ENCODE peak calls at places on chromosomes 3 and 15, in nine cellular contexts. One of them, this sample, is unnamed. For H3K4me1, the result is how much of the 10 kb centered on the place peaks cover.

GRCh38 chr3:104018541-104018940 is 1348.2 kb upstream of the ALCAM start:
- DNase-seq in Karpas-422: no peak
- DNase-seq in neuronal stem cell: no peak
- DNase-seq in H9: no peak
- DNase-seq in PC-3: peak
- DNase-seq in RWPE2: no peak
- DNase-seq in stomach: no peak
- DNase-seq in ascending aorta: no peak
- DNase-seq in adrenal gland: no peak
- DNase-seq in this sample: no peak

GRCh38 chr3:39499651-39500273 is 32.3 kb downstream of the MOBP start:
- DNase-seq in PC-3: no peak
- DNase-seq in stomach: no peak
- DNase-seq in RWPE2: no peak
- DNase-seq in H9: no peak
- DNase-seq in adrenal gland: no peak
- DNase-seq in Karpas-422: no peak
- DNase-seq in ascending aorta: no peak
- DNase-seq in neuronal stem cell: no peak
- DNase-seq in this sample: no peak

GRCh38 chr3:150014782-150015181 is 44.1 kb upstream of the PFN2 start:
- DNase-seq in H9: no peak
- DNase-seq in Karpas-422: no peak
- DNase-seq in RWPE2: no peak
- DNase-seq in stomach: no peak
- DNase-seq in PC-3: no peak
- DNase-seq in ascending aorta: no peak
- DNase-seq in neuronal stem cell: no peak
- DNase-seq in adrenal gland: no peak
- DNase-seq in this sample: no peak

GRCh38 chr15:52652984-52653383 is 26.2 kb downstream of the ATOSA start:
- DNase-seq in PC-3: peak
- DNase-seq in neuronal stem cell: no peak
- DNase-seq in Karpas-422: no peak
- DNase-seq in ascending aorta: no peak
- DNase-seq in RWPE2: no peak
- DNase-seq in adrenal gland: no peak
- DNase-seq in H9: no peak
- DNase-seq in stomach: no peak
- DNase-seq in this sample: peak

GRCh38 chr3:128922804-128923459 is 43.5 kb downstream of the ACAD9 start:
- DNase-seq in stomach: no peak
- DNase-seq in H9: peak
- DNase-seq in Karpas-422: no peak
- DNase-seq in neuronal stem cell: no peak
- DNase-seq in ascending aorta: no peak
- DNase-seq in RWPE2: no peak
- DNase-seq in PC-3: no peak
- DNase-seq in adrenal gland: no peak
- DNase-seq in this sample: no peak

GRCh38 chr3:62727576-62727975 is 147.6 kb downstream of the CADPS start:
- DNase-seq in RWPE2: no peak
- DNase-seq in H9: no peak
- DNase-seq in neuronal stem cell: no peak
- DNase-seq in PC-3: no peak
- DNase-seq in Karpas-422: no peak
- DNase-seq in ascending aorta: no peak
- DNase-seq in adrenal gland: no peak
- DNase-seq in stomach: no peak
- DNase-seq in this sample: no peak

GRCh38 chr15:43111354-43111753 is 5.5 kb upstream of the UBR1 start:
- DNase-seq in PC-3: no peak
- DNase-seq in adrenal gland: no peak
- DNase-seq in RWPE2: no peak
- DNase-seq in ascending aorta: no peak
- DNase-seq in H9: no peak
- DNase-seq in stomach: no peak
- DNase-seq in Karpas-422: no peak
- DNase-seq in neuronal stem cell: no peak
- DNase-seq in this sample: peak

GRCh38 chr3:115961390-115961789 is 338.1 kb downstream of the GAP43 start:
- DNase-seq in neuronal stem cell: no peak
- DNase-seq in adrenal gland: peak
- DNase-seq in Karpas-422: no peak
- DNase-seq in PC-3: no peak
- DNase-seq in RWPE2: no peak
- DNase-seq in H9: no peak
- DNase-seq in ascending aorta: no peak
- DNase-seq in stomach: no peak
- DNase-seq in this sample: no peak

GRCh38 chr15:67361100-67361499 is 106.5 kb downstream of the IQCH start:
- DNase-seq in RWPE2: no peak
- DNase-seq in stomach: no peak
- DNase-seq in H9: no peak
- DNase-seq in adrenal gland: no peak
- DNase-seq in neuronal stem cell: no peak
- DNase-seq in PC-3: no peak
- DNase-seq in ascending aorta: no peak
- DNase-seq in Karpas-422: no peak
- DNase-seq in this sample: no peak

GRCh38 chr15:67359431-67360082 is 105.0 kb downstream of the IQCH start:
- DNase-seq in neuronal stem cell: no peak
- DNase-seq in stomach: no peak
- DNase-seq in H9: no peak
- DNase-seq in adrenal gland: no peak
- DNase-seq in RWPE2: no peak
- DNase-seq in ascending aorta: no peak
- DNase-seq in Karpas-422: no peak
- DNase-seq in PC-3: no peak
- DNase-seq in this sample: no peak

GRCh38 chr15:67358812-67359211 is 104.2 kb downstream of the IQCH start:
- DNase-seq in adrenal gland: no peak
- DNase-seq in stomach: no peak
- DNase-seq in RWPE2: no peak
- DNase-seq in neuronal stem cell: no peak
- DNase-seq in H9: no peak
- DNase-seq in ascending aorta: no peak
- DNase-seq in PC-3: no peak
- DNase-seq in Karpas-422: no peak
- DNase-seq in this sample: no peak
- H3K27ac ChIP-seq in adrenal gland: no peak
- H3K27ac ChIP-seq in stomach: no peak
- H3K27ac ChIP-seq in RWPE2: no peak
- H3K27ac ChIP-seq in neuronal stem cell: no peak
- H3K27ac ChIP-seq in H9: no peak
- H3K27ac ChIP-seq in ascending aorta: no peak
- H3K27ac ChIP-seq in PC-3: no peak
- H3K27ac ChIP-seq in Karpas-422: no peak
- H3K27ac ChIP-seq in this sample: no peak

GRCh38 chr3:15292765-15293522 is 39.4 kb downstream of the SH3BP5 start:
- DNase-seq in Karpas-422: no peak
- DNase-seq in stomach: no peak
- DNase-seq in RWPE2: no peak
- DNase-seq in PC-3: no peak
- DNase-seq in H9: no peak
- DNase-seq in ascending aorta: peak
- DNase-seq in neuronal stem cell: no peak
- DNase-seq in adrenal gland: peak
- DNase-seq in this sample: peak

GRCh38 chr3:15298504-15298903 is 33.9 kb downstream of the SH3BP5 start:
- DNase-seq in PC-3: no peak
- DNase-seq in H9: no peak
- DNase-seq in Karpas-422: no peak
- DNase-seq in neuronal stem cell: no peak
- DNase-seq in RWPE2: no peak
- DNase-seq in stomach: no peak
- DNase-seq in adrenal gland: no peak
- DNase-seq in ascending aorta: no peak
- DNase-seq in this sample: no peak

GRCh38 chr3:15294914-15295313 is 37.5 kb downstream of the SH3BP5 start:
- DNase-seq in H9: no peak
- DNase-seq in Karpas-422: no peak
- DNase-seq in neuronal stem cell: no peak
- DNase-seq in stomach: no peak
- DNase-seq in RWPE2: no peak
- DNase-seq in adrenal gland: peak
- DNase-seq in PC-3: no peak
- DNase-seq in ascending aorta: no peak
- DNase-seq in this sample: no peak

GRCh38 chr3:15297592-15298350 is 34.6 kb downstream of the SH3BP5 start:
- DNase-seq in neuronal stem cell: no peak
- DNase-seq in adrenal gland: no peak
- DNase-seq in H9: no peak
- DNase-seq in ascending aorta: no peak
- DNase-seq in PC-3: no peak
- DNase-seq in Karpas-422: no peak
- DNase-seq in RWPE2: no peak
- DNase-seq in stomach: no peak
- DNase-seq in this sample: no peak

DNA sequence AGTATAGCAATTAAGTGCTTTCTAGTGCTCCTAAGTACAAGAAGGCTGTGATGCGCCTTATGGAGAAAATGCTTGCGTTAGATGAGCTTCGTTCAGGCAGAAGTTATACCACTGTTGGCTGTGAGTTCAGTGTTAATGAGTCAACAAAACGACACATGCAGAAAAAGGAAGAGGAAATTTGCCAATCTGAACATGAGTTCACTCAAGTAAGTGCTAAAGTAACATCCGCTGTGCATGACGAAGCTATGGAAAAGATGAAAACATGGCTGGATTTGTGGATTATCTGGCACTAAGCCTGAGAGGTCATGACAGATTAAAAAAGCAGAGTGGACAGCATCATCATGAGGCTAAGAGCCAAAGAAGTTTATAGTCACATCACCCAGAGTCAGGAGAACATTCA is 36.9 kb downstream of the SH3BP5 start:
- DNase-seq in H9: no peak
- DNase-seq in adrenal gland: peak
- DNase-seq in PC-3: no peak
- DNase-seq in neuronal stem cell: no peak
- DNase-seq in ascending aorta: no peak
- DNase-seq in Karpas-422: no peak
- DNase-seq in stomach: no peak
- DNase-seq in RWPE2: no peak
- DNase-seq in this sample: no peak
- H3K4me1 ChIP-seq in H9: under half
- H3K4me1 ChIP-seq in adrenal gland: half or more
- H3K4me1 ChIP-seq in PC-3: under half
- H3K4me1 ChIP-seq in neuronal stem cell: under half
- H3K4me1 ChIP-seq in ascending aorta: half or more
- H3K4me1 ChIP-seq in Karpas-422: under half
- H3K4me1 ChIP-seq in stomach: under half
- H3K4me1 ChIP-seq in RWPE2: under half
- H3K4me1 ChIP-seq in this sample: under half

GRCh38 chr3:136195258-136196063 is 674 bp downstream of the MSL2 start:
- DNase-seq in stomach: peak
- DNase-seq in adrenal gland: peak
- DNase-seq in neuronal stem cell: peak
- DNase-seq in ascending aorta: peak
- DNase-seq in RWPE2: peak
- DNase-seq in Karpas-422: peak
- DNase-seq in H9: peak
- DNase-seq in PC-3: peak
- DNase-seq in this sample: peak

GRCh38 chr3:136196064-136196400 is at the start of gene MSL2:
- DNase-seq in PC-3: no peak
- DNase-seq in stomach: no peak
- DNase-seq in Karpas-422: no peak
- DNase-seq in H9: no peak
- DNase-seq in neuronal stem cell: no peak
- DNase-seq in RWPE2: no peak
- DNase-seq in adrenal gland: no peak
- DNase-seq in ascending aorta: no peak
- DNase-seq in this sample: peak

GRCh38 chr3:136194409-136195257 is 1.5 kb downstream of the MSL2 start:
- DNase-seq in ascending aorta: peak
- DNase-seq in RWPE2: no peak
- DNase-seq in H9: peak
- DNase-seq in Karpas-422: peak
- DNase-seq in PC-3: no peak
- DNase-seq in neuronal stem cell: peak
- DNase-seq in adrenal gland: no peak
- DNase-seq in stomach: peak
- DNase-seq in this sample: peak

GRCh38 chr3:136196401-136197158 is 445 bp upstream of the MSL2 start:
- DNase-seq in RWPE2: peak
- DNase-seq in H9: peak
- DNase-seq in adrenal gland: peak
- DNase-seq in neuronal stem cell: peak
- DNase-seq in Karpas-422: peak
- DNase-seq in PC-3: peak
- DNase-seq in ascending aorta: peak
- DNase-seq in stomach: peak
- DNase-seq in this sample: peak

DNA sequence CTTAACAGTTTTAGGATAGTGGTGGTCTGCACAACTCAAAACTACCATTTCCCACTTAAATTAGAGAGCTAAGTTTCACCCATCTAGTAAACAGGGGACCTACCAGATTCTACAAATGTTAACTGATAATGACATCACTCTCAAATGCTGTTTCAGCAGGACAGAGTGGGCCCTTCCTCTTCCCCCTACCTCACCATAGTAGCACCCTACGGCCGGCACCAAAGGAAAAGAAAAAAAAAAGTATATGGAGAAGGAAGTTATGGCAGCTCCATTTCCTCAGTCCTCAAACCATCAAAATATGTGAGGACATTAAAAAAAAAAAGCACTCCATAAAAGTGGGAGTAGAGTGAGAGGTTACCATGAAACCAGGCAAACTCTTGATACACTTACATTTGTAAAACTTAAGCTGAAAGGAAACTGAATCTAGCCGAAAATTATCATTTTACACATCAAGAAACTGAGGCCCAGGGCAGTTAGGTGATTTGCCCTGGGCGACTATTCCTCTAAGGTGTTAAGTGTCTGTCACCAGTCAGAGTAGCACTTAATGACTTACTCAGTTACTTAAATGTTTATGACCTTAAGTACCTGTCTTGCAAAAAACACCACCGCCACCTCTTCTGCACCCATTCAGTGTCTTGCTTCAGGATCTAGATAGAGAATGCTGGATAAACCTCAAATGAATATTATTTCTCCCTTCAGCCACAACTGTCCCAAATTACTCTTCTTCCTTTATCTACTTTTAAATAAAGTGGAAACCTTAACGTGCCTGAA is 2.7 kb downstream of the MSL2 start:
- DNase-seq in ascending aorta: no peak
- DNase-seq in adrenal gland: no peak
- DNase-seq in RWPE2: no peak
- DNase-seq in PC-3: peak
- DNase-seq in H9: no peak
- DNase-seq in Karpas-422: peak
- DNase-seq in neuronal stem cell: no peak
- DNase-seq in stomach: no peak
- DNase-seq in this sample: no peak
- H3K27ac ChIP-seq in ascending aorta: peak
- H3K27ac ChIP-seq in adrenal gland: no peak
- H3K27ac ChIP-seq in RWPE2: peak
- H3K27ac ChIP-seq in PC-3: no peak
- H3K27ac ChIP-seq in H9: no peak
- H3K27ac ChIP-seq in Karpas-422: peak
- H3K27ac ChIP-seq in neuronal stem cell: no peak
- H3K27ac ChIP-seq in stomach: peak
- H3K27ac ChIP-seq in this sample: peak

DNA sequence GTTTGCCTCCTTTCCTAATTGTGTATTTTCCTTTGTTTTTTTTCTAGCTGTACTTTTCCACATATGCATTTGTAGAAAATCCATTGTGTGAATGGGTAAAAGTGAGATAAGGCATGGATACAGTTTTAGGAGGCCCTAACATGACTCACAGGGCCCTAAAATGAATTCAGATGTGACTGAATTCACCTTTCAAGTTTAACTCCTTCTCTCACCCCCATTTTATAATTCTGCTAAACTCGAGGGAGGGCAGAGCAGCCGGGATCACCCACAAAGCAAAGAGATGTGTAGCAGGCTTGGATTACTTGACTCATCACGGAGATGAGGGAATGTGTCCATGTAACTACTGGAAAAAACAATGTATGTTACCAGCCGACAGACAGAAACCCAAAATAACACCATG is 59.9 kb downstream of the FOXP1 start:
- DNase-seq in PC-3: no peak
- DNase-seq in neuronal stem cell: no peak
- DNase-seq in Karpas-422: no peak
- DNase-seq in stomach: no peak
- DNase-seq in H9: no peak
- DNase-seq in adrenal gland: no peak
- DNase-seq in ascending aorta: no peak
- DNase-seq in RWPE2: no peak
- DNase-seq in this sample: no peak
- H3K4me1 ChIP-seq in PC-3: under half
- H3K4me1 ChIP-seq in neuronal stem cell: under half
- H3K4me1 ChIP-seq in Karpas-422: half or more
- H3K4me1 ChIP-seq in stomach: under half
- H3K4me1 ChIP-seq in H9: under half
- H3K4me1 ChIP-seq in adrenal gland: under half
- H3K4me1 ChIP-seq in ascending aorta: under half
- H3K4me1 ChIP-seq in RWPE2: under half
- H3K4me1 ChIP-seq in this sample: under half

This sample was measured in transverse colon.